ENCODE peak calls at places on chromosome 9, in six cellular contexts. T is DND-41; G is A549; W is CD4-positive, CD25-positive, alpha-beta regulatory T cell; K is HCT116; P is gastrocnemius medialis. Z is an unnamed sample. For H3K9me3, the result is how much of the 10 kb centered on the place peaks cover.

GRCh38 chr9:37424204-37424685 is 1.7 kb downstream of the GRHPR start:
- ATAC-seq in T (no peak), G (no peak), W (no peak), K (no peak), P (no peak), Z (no peak)

GRCh38 chr9:131999692-132000551 is 79.7 kb downstream of the MED27 start:
- ATAC-seq in T (no peak), G (no peak), W (peak), K (no peak), P (no peak), Z (no peak)

GRCh38 chr9:98967257-98967656 is 23.6 kb downstream of the COL15A1 start:
- ATAC-seq in T (no peak), G (no peak), W (no peak), K (no peak), P (no peak), Z (no peak)

GRCh38 chr9:34246453-34246852 is 67.6 kb downstream of the UBAP1 start:
- ATAC-seq in T (no peak), G (no peak), W (no peak), K (peak), P (peak), Z (no peak)

GRCh38 chr9:20292002-20292401 is 330.3 kb downstream of the MLLT3 start:
- ATAC-seq in T (no peak), G (peak), W (no peak), K (peak), P (no peak), Z (no peak)

GRCh38 chr9:131370638-131371037 is 23.2 kb upstream of the PRRC2B start:
- ATAC-seq in T (no peak), G (no peak), W (no peak), K (no peak), P (no peak), Z (no peak)

GRCh38 chr9:116421006-116421538 is 266.0 kb upstream of the TRIM32 start:
- ATAC-seq in T (no peak), G (no peak), W (no peak), K (no peak), P (no peak), Z (no peak)

GRCh38 chr9:4490705-4491620 is 695 bp downstream of the SLC1A1 start:
- ATAC-seq in T (no peak), G (no peak), W (no peak), K (peak), P (no peak), Z (peak)

GRCh38 chr9:128232811-128233428 is 29.7 kb downstream of the DNM1 start:
- ATAC-seq in T (no peak), G (peak), W (no peak), K (no peak), P (no peak), Z (no peak)

GRCh38 chr9:14212697-14213420 is 101.1 kb downstream of the NFIB start:
- ATAC-seq in T (no peak), G (peak), W (no peak), K (no peak), P (no peak), Z (no peak)

GRCh38 chr9:88183798-88184495 is 45.7 kb upstream of the SPATA31C2 start:
- ATAC-seq in T (no peak), G (no peak), W (no peak), K (no peak), P (no peak), Z (no peak)

GRCh38 chr9:23693374-23693773 is 132.7 kb downstream of the ELAVL2 start:
- ATAC-seq in T (no peak), G (no peak), W (no peak), K (no peak), P (no peak), Z (no peak)

GRCh38 chr9:78544260-78544659 is 247.3 kb downstream of the PSAT1 start:
- ATAC-seq in T (no peak), G (no peak), W (no peak), K (no peak), P (no peak), Z (no peak)

DNA sequence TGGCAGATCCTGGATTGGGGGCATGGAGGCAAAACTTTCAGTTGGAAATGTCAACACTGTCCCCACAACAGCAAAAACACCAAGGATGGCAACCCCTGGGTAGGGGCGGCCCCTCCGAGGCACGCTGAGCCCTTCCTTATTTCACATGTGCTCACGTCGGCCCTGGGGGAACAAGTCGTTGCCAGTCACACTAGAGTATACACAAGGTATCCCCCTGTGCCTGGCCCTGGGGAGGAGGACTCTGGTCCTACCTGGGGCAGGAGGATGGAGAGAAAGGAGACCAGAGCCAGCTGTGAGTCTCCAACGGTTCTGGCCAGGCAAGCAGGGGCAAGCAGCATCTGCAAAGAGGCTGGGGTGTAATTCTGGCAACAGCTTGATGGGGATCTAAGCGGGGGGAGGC is 126.9 kb upstream of the FOXD4L5 start:
- ATAC-seq in T (no peak), G (no peak), W (no peak), K (no peak), P (no peak), Z (no peak)
- H3K9me3 ChIP-seq in T (under half), G (under half), W (under half), K (under half), P (under half), Z (under half)

DNA sequence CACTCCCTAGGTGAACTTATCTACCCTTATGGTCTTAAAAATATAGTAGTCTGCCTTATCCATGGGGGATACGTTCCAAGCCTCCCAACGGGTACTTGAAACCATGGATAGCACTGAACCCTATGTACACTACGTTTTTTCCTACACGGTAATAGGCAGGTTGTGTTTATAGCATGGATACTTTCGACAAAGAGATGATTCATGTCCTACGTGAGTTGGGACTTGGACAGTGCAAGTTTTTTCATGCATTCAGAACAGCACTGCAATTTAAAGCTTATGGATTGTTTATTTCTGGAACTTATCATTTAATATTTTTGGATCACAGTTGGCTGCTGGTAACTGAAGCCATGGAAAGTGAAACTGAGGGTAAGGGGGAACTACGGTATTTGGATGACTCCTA is 88.1 kb downstream of the CNTLN start:
- ATAC-seq in T (no peak), G (no peak), W (no peak), K (no peak), P (no peak), Z (no peak)
- H3K9me3 ChIP-seq in T (under half), G (under half), W (under half), K (under half), P (under half), Z (under half)

DNA sequence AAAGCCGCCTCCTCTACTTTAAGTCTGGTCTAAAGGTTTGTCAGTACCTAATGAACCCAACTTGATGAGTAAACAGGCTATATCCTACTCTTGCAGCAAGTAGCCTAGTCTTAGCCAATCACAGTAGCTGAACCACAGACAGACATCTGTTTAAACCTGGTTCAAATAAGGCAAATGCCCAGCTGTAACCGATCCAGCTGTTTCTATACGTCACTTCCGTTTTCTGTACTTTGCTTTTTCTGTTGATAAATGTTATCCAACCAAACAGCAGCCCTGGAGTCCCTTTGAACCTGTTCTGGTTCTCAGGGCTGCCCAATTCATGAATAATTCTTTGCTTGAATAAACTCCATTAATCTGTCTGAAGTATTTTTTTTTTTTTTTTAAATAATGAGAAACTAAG is 76.9 kb upstream of the EQTN start:
- ATAC-seq in T (no peak), G (no peak), W (no peak), K (no peak), P (no peak), Z (no peak)
- H3K9me3 ChIP-seq in T (under half), G (under half), W (under half), K (under half), P (under half), Z (under half)

GRCh38 chr9:101408374-101409078 is 9.9 kb downstream of the ZNF189 start:
- ATAC-seq in T (no peak), G (no peak), W (no peak), K (no peak), P (no peak), Z (no peak)

GRCh38 chr9:101403886-101404285 is 5.2 kb downstream of the ZNF189 start:
- ATAC-seq in T (no peak), G (no peak), W (no peak), K (no peak), P (no peak), Z (no peak)

GRCh38 chr9:101414839-101415238 is 16.2 kb downstream of the ZNF189 start:
- ATAC-seq in T (no peak), G (no peak), W (no peak), K (no peak), P (no peak), Z (no peak)

DNA sequence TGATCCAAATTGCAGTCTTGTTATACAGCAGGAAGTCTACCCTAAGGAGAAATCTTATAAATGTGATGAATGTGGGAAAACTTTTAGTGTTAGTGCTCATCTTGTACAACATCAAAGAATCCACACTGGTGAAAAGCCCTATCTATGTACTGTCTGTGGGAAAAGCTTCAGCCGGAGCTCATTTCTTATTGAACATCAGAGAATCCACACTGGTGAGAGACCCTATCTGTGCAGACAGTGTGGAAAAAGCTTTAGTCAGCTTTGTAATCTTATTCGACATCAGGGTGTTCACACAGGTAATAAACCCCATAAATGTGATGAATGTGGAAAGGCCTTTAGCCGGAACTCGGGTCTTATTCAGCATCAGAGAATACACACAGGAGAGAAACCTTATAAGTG is 10.4 kb downstream of the ZNF189 start:
- ATAC-seq in T (no peak), G (no peak), W (no peak), K (no peak), P (no peak), Z (no peak)
- H3K9me3 ChIP-seq in T (half or more), G (half or more), W (half or more), K (under half), P (under half), Z (under half)